ENCODE peak calls at places on chromosomes 7 and 10, in six cellular contexts. One of them, this sample, is unnamed.
A peak's percentile ranks its signal among the peaks of the same experiment; 100 is the strongest.

GRCh38 chr10:132193907-132194552 is 7.3 kb downstream of the DPYSL4 start:
- DNase-seq in AG09309: no peak
- DNase-seq in WERI-Rb-1: peak; percentile 4
- DNase-seq in CD4-positive, alpha-beta memory T cell: no peak
- DNase-seq in left ventricle myocardium inferior: no peak
- DNase-seq in GM23248: peak; percentile 43
- DNase-seq in this sample: no peak

GRCh38 chr7:28674359-28674782 is 262.1 kb downstream of the CREB5 start:
- DNase-seq in AG09309: no peak
- DNase-seq in GM23248: peak; percentile 9
- DNase-seq in left ventricle myocardium inferior: no peak
- DNase-seq in WERI-Rb-1: no peak
- DNase-seq in CD4-positive, alpha-beta memory T cell: no peak
- DNase-seq in this sample: no peak

GRCh38 chr7:66871076-66871475 is 49.9 kb upstream of the TMEM248 start:
- DNase-seq in CD4-positive, alpha-beta memory T cell: no peak
- DNase-seq in WERI-Rb-1: no peak
- DNase-seq in GM23248: no peak
- DNase-seq in left ventricle myocardium inferior: no peak
- DNase-seq in AG09309: no peak
- DNase-seq in this sample: no peak

GRCh38 chr10:57579926-57580325 is 687.8 kb downstream of the IPMK start:
- DNase-seq in left ventricle myocardium inferior: no peak
- DNase-seq in CD4-positive, alpha-beta memory T cell: no peak
- DNase-seq in WERI-Rb-1: peak; percentile 29
- DNase-seq in AG09309: no peak
- DNase-seq in GM23248: peak; percentile 37
- DNase-seq in this sample: no peak

GRCh38 chr10:9331583-9332008 is 1277.1 kb downstream of the GATA3 start:
- DNase-seq in AG09309: peak; percentile 33
- DNase-seq in WERI-Rb-1: no peak
- DNase-seq in left ventricle myocardium inferior: no peak
- DNase-seq in CD4-positive, alpha-beta memory T cell: peak; percentile 46
- DNase-seq in GM23248: peak; percentile 69
- DNase-seq in this sample: no peak

GRCh38 chr10:104741127-104741526 is 100.0 kb downstream of the SORCS3 start:
- DNase-seq in AG09309: no peak
- DNase-seq in GM23248: no peak
- DNase-seq in WERI-Rb-1: no peak
- DNase-seq in CD4-positive, alpha-beta memory T cell: no peak
- DNase-seq in left ventricle myocardium inferior: no peak
- DNase-seq in this sample: no peak

GRCh38 chr10:120732067-120732466 is 119.1 kb upstream of the WDR11 start:
- DNase-seq in GM23248: peak; percentile 12
- DNase-seq in AG09309: no peak
- DNase-seq in CD4-positive, alpha-beta memory T cell: no peak
- DNase-seq in left ventricle myocardium inferior: no peak
- DNase-seq in WERI-Rb-1: no peak
- DNase-seq in this sample: no peak

GRCh38 chr7:66283003-66283920 is 78.1 kb downstream of the TPST1 start:
- DNase-seq in WERI-Rb-1: no peak
- DNase-seq in AG09309: peak; percentile 46
- DNase-seq in CD4-positive, alpha-beta memory T cell: no peak
- DNase-seq in GM23248: peak; percentile 93
- DNase-seq in left ventricle myocardium inferior: no peak
- DNase-seq in this sample: no peak

GRCh38 chr7:47812460-47813136 is 135.7 kb downstream of the PKD1L1 start:
- DNase-seq in GM23248: no peak
- DNase-seq in AG09309: no peak
- DNase-seq in left ventricle myocardium inferior: no peak
- DNase-seq in CD4-positive, alpha-beta memory T cell: no peak
- DNase-seq in WERI-Rb-1: no peak
- DNase-seq in this sample: peak; percentile 53

GRCh38 chr10:33306126-33306525 is 28.3 kb downstream of the NRP1 start:
- DNase-seq in left ventricle myocardium inferior: no peak
- DNase-seq in AG09309: no peak
- DNase-seq in GM23248: no peak
- DNase-seq in CD4-positive, alpha-beta memory T cell: no peak
- DNase-seq in WERI-Rb-1: no peak
- DNase-seq in this sample: no peak

This sample was measured in tibial artery.